ENCODE peak calls at places on chromosomes 12 and 14, in nine cellular contexts. U is effector memory CD4-positive, alpha-beta T cell; O is left lung; A is tibial artery; E is hepatocyte; T is colonic mucosa; V is ovary; R is CD4-positive, alpha-beta memory T cell; J is mammary epithelial cell. M is an unnamed sample. For H3K4me1 and H3K27me3, the result is how much of the 10 kb centered on the place peaks cover.

GRCh38 chr12:131466932-131467331 is 244.0 kb upstream of the SFSWAP start:
- DNase-seq in T (no peak), A (no peak), O (no peak), U (no peak), R (no peak), E (no peak), V (no peak), J (no peak), M (no peak)

GRCh38 chr14:98871796-98872195 is 400.2 kb downstream of the BCL11B start:
- DNase-seq in T (no peak), O (no peak), U (no peak), J (no peak), R (no peak), V (peak), A (no peak), E (no peak), M (no peak)

GRCh38 chr14:21647380-21647779 is 6.3 kb upstream of the OR4E2 start:
- DNase-seq in A (no peak), T (no peak), O (no peak), E (no peak), U (no peak), V (no peak), R (no peak), J (no peak), M (no peak)

GRCh38 chr14:90658541-90658967 is 157.7 kb downstream of the TTC7B start:
- DNase-seq in J (peak), R (no peak), E (no peak), O (peak), A (no peak), U (no peak), V (no peak), T (no peak), M (no peak)

GRCh38 chr14:34926552-34926951 is 51.4 kb upstream of the BAZ1A start:
- DNase-seq in R (no peak), E (no peak), A (no peak), U (no peak), J (no peak), T (no peak), V (no peak), O (no peak), M (no peak)

GRCh38 chr14:83467811-83468210 is 1934.2 kb upstream of the SEL1L start:
- DNase-seq in U (no peak), J (no peak), V (no peak), E (no peak), O (no peak), T (no peak), A (no peak), R (no peak), M (no peak)

GRCh38 chr14:98498019-98498885 is 773.7 kb downstream of the BCL11B start:
- DNase-seq in A (no peak), R (no peak), V (no peak), O (no peak), T (no peak), E (no peak), U (no peak), J (peak), M (no peak)

GRCh38 chr14:75972729-75973480 is 8.9 kb downstream of the TGFB3 start:
- DNase-seq in R (no peak), O (no peak), V (no peak), J (no peak), E (no peak), A (no peak), T (no peak), U (no peak), M (no peak)

GRCh38 chr12:20616093-20616492 is 79.0 kb upstream of the SLCO1C1 start:
- DNase-seq in T (no peak), O (no peak), E (no peak), U (no peak), R (no peak), J (no peak), V (no peak), A (no peak), M (no peak)

GRCh38 chr12:56635539-56636117 is 5.5 kb upstream of the BAZ2A start:
- DNase-seq in J (no peak), A (peak), T (no peak), O (no peak), U (peak), R (peak), E (no peak), V (no peak), M (no peak)

GRCh38 chr14:61438860-61439765 is 117.7 kb downstream of the PRKCH start:
- DNase-seq in E (peak), O (peak), R (peak), U (peak), V (no peak), T (peak), A (peak), J (peak), M (peak)
- H3K4me3 ChIP-seq in E (no peak), O (peak), R (peak), U (peak), V (no peak), T (no peak), A (no peak), J (no peak), M (peak)

GRCh38 chr14:68967459-68967940 is 11.6 kb downstream of the ACTN1 start:
- DNase-seq in V (no peak), R (no peak), A (no peak), T (no peak), U (no peak), E (no peak), J (no peak), O (no peak), M (no peak)

GRCh38 chr14:68969278-68969677 is 9.8 kb downstream of the ACTN1 start:
- DNase-seq in O (no peak), T (no peak), V (no peak), U (no peak), R (no peak), A (no peak), J (no peak), E (no peak), M (peak)

GRCh38 chr14:68968721-68969120 is 10.4 kb downstream of the ACTN1 start:
- DNase-seq in V (no peak), R (no peak), U (no peak), J (no peak), A (no peak), O (no peak), T (no peak), E (no peak), M (no peak)

GRCh38 chr14:68966872-68967301 is 12.2 kb downstream of the ACTN1 start:
- DNase-seq in O (no peak), A (no peak), V (no peak), T (no peak), J (no peak), E (no peak), U (no peak), R (no peak), M (no peak)

GRCh38 chr14:68968051-68968450 is 11.1 kb downstream of the ACTN1 start:
- DNase-seq in J (no peak), R (peak), T (no peak), E (no peak), U (peak), O (no peak), V (no peak), A (no peak), M (no peak)
- H3K4me1 ChIP-seq in J (half or more), R (half or more), T (under half), E (half or more), U (half or more), O (under half), V (under half), A (half or more), M (half or more)

DNA sequence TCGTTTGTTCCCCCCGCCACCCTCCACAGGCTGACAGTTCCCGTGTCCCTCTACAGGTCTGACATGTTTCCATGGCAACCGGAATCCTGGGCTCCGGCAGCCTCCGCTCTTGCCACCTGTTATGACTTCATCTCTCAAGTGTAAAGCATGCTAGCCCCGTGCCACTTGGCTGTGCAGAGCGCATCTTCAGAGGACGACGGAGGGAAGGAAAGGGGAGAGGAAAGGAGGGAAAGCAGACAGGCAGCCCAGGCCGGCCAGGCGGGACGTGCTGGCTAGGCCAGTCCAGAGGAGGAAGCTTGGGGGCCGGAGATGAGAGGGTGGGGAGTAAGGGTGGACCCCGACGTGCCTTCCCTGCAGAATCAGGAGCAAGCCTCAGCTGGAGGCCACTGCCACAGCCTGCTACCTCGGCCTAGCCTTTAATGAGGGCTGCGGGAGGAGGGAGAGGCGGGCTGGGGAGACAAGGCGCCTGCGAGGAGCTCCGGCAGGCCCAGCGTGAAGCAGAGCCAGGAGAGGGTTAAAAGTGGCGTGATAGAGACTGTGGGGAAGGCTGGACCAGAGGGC is 214.2 kb downstream of the DPF3 start:
- DNase-seq in J (no peak), V (no peak), O (no peak), U (no peak), R (no peak), E (no peak), T (no peak), A (no peak), M (no peak)
- H3K27me3 ChIP-seq in J (under half), V (under half), O (under half), U (under half), R (under half), E (under half), T (under half), A (under half), M (under half)

GRCh38 chr14:102663031-102663430 is 70.6 kb downstream of the RCOR1 start:
- DNase-seq in U (no peak), J (no peak), A (no peak), E (no peak), V (no peak), O (no peak), T (no peak), R (no peak), M (no peak)

GRCh38 chr14:102668291-102668873 is 75.9 kb downstream of the RCOR1 start:
- DNase-seq in A (no peak), T (no peak), U (no peak), R (no peak), E (no peak), J (no peak), V (no peak), O (no peak), M (no peak)

GRCh38 chr14:102666635-102667034 is 74.2 kb downstream of the RCOR1 start:
- DNase-seq in O (no peak), E (no peak), T (no peak), J (no peak), U (no peak), A (no peak), V (no peak), R (no peak), M (no peak)

GRCh38 chr14:102661614-102662013 is 69.2 kb downstream of the RCOR1 start:
- DNase-seq in J (no peak), R (peak), E (no peak), O (no peak), V (no peak), T (no peak), U (no peak), A (no peak), M (no peak)

DNA sequence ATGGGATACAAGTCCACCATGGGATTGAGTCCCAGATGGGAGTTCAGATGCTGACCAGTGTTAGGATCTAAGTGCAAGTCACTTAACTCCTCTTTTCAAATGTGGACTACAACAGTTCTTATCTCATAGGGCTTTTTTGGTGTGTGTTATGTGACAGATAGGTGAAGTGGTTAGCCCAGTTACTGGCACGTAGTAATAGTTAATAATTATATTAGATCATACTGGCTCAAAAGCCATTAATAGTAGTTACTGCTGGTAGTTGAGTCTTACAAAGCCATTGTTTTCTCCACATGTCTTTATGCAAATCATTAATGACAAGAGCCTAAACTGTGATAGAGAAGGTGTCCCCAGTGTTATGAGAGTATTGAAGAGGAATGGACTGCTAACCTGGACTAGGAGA is 73.2 kb downstream of the RCOR1 start:
- DNase-seq in V (no peak), J (no peak), A (no peak), R (no peak), T (no peak), O (no peak), U (no peak), E (no peak), M (no peak)
- H3K4me3 ChIP-seq in V (no peak), J (no peak), A (no peak), R (no peak), T (no peak), O (no peak), U (no peak), E (no peak), M (no peak)

DNA sequence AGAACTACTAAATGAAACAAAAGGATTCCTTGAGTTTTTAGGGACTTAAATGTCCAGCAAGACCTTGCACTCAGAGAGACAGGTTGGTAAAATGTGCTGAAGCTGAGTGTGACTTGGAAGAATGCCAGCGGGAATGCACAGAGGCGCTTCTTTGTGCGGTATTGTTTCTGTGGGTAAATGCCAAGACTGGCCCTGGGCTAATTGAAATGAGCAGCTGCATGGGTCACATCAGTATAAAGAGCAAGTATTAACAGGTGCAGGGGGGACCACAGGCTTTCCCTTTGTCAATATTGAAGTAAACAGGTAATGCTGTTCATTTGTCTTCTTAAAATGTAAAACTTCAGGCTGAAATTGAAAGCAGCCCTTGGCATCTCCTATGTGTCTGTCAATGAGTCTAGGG is 74.3 kb downstream of the LMO3 start:
- DNase-seq in O (no peak), E (no peak), V (no peak), U (no peak), A (no peak), J (peak), T (no peak), R (no peak), M (no peak)
- H3K4me1 ChIP-seq in O (under half), E (under half), V (under half), U (under half), A (under half), J (under half), T (under half), R (under half), M (under half)

GRCh38 chr14:74241611-74242005 is 2.4 kb downstream of the VSX2 start:
- DNase-seq in E (no peak), V (no peak), R (no peak), T (no peak), U (no peak), O (no peak), A (no peak), J (no peak), M (no peak)
- H3K27me3 ChIP-seq in E (half or more), V (under half), R (half or more), T (half or more), U (half or more), O (half or more), A (half or more), J (half or more), M (under half)